ENCODE peak calls at places on chromosomes 11 and 22, in six cellular contexts. L is heart left ventricle, V is upper lobe of right lung, C is neural progenitor cell, Z is PC-9, T is left ventricle myocardium inferior. P is an unnamed sample. For H3K4me1 and H3K9me3, the result is how much of the 10 kb centered on the place peaks cover.

GRCh38 chr11:217704-218103 is 10.2 kb downstream of the RIC8A start:
- DNase-seq in C (no peak), T (no peak), L (no peak), Z (no peak), V (no peak), P (no peak)

GRCh38 chr11:71200761-71201160 is 51.6 kb downstream of the SHANK2 start:
- DNase-seq in T (no peak), C (no peak), L (no peak), Z (no peak), V (peak), P (no peak)

GRCh38 chr22:40054486-40054885 is 59.7 kb downstream of the FAM83F start:
- DNase-seq in V (no peak), T (no peak), L (no peak), C (no peak), Z (no peak), P (no peak)

GRCh38 chr11:109772846-109773400 is 320.3 kb upstream of the ZC3H12C start:
- DNase-seq in L (no peak), T (no peak), C (no peak), Z (no peak), V (no peak), P (no peak)

GRCh38 chr11:4095509-4096230 is 1.1 kb downstream of the RRM1 start:
- DNase-seq in Z (no peak), V (no peak), T (no peak), L (no peak), C (no peak), P (peak)

GRCh38 chr22:45083659-45084305 is 74.0 kb upstream of the PHF21B start:
- DNase-seq in V (no peak), T (no peak), C (no peak), L (no peak), Z (peak), P (no peak)

GRCh38 chr22:19448739-19449421 is 1.4 kb upstream of the C22orf39 start:
- DNase-seq in L (no peak), C (peak), Z (no peak), T (no peak), V (no peak), P (no peak)

GRCh38 chr11:95485115-95485900 is 254.3 kb upstream of the SESN3 start:
- DNase-seq in V (no peak), Z (no peak), C (no peak), T (no peak), L (no peak), P (no peak)

GRCh38 chr11:96037267-96037990 is 113.5 kb upstream of the MTMR2 start:
- DNase-seq in V (no peak), C (no peak), L (no peak), T (no peak), Z (peak), P (peak)

GRCh38 chr11:116312560-116313340 is 460.0 kb downstream of the BUD13 start:
- DNase-seq in C (peak), Z (peak), T (peak), L (peak), V (peak), P (peak)

GRCh38 chr22:48153726-48154125 is 1391.3 kb downstream of the TBC1D22A start:
- DNase-seq in V (no peak), Z (no peak), T (no peak), C (no peak), L (no peak), P (no peak)

GRCh38 chr11:46508360-46508759 is 85.5 kb downstream of the AMBRA1 start:
- DNase-seq in C (no peak), Z (no peak), V (no peak), T (no peak), L (no peak), P (no peak)
- H3K4me1 ChIP-seq in C (under half), Z (under half), V (under half), T (under half), L (under half), P (under half)

GRCh38 chr11:132555617-132556016 is 976.7 kb downstream of the OPCML start:
- DNase-seq in Z (no peak), V (no peak), C (no peak), L (no peak), T (no peak), P (no peak)
- H3K9me3 ChIP-seq in Z (under half), V (under half), C (under half), L (under half), T (under half), P (under half)

GRCh38 chr22:46103664-46104063 is 46.7 kb upstream of the PPARA start:
- DNase-seq in Z (no peak), T (no peak), V (no peak), C (no peak), L (no peak), P (no peak)
- H3K4me1 ChIP-seq in Z (under half), T (half or more), V (half or more), C (under half), L (half or more), P (under half)

GRCh38 chr11:36238881-36239280 is 50.3 kb downstream of the COMMD9 start:
- DNase-seq in L (no peak), T (no peak), Z (no peak), C (no peak), V (no peak), P (no peak)
- H3K9me3 ChIP-seq in L (under half), T (under half), Z (under half), C (under half), V (under half), P (under half)

GRCh38 chr11:9310485-9310884 is 3.9 kb downstream of the TMEM41B start:
- DNase-seq in T (no peak), Z (no peak), C (no peak), V (no peak), L (no peak), P (no peak)

GRCh38 chr11:9313648-9314290 is 624 bp downstream of the TMEM41B start:
- DNase-seq in T (no peak), Z (no peak), V (no peak), L (peak), C (peak), P (peak)

GRCh38 chr11:9316334-9316733 is 1.9 kb upstream of the TMEM41B start:
- DNase-seq in C (no peak), L (no peak), Z (no peak), V (no peak), T (no peak), P (no peak)

GRCh38 chr11:9315078-9315688 is 790 bp upstream of the TMEM41B start:
- DNase-seq in Z (no peak), L (no peak), C (peak), V (no peak), T (no peak), P (no peak)

DNA sequence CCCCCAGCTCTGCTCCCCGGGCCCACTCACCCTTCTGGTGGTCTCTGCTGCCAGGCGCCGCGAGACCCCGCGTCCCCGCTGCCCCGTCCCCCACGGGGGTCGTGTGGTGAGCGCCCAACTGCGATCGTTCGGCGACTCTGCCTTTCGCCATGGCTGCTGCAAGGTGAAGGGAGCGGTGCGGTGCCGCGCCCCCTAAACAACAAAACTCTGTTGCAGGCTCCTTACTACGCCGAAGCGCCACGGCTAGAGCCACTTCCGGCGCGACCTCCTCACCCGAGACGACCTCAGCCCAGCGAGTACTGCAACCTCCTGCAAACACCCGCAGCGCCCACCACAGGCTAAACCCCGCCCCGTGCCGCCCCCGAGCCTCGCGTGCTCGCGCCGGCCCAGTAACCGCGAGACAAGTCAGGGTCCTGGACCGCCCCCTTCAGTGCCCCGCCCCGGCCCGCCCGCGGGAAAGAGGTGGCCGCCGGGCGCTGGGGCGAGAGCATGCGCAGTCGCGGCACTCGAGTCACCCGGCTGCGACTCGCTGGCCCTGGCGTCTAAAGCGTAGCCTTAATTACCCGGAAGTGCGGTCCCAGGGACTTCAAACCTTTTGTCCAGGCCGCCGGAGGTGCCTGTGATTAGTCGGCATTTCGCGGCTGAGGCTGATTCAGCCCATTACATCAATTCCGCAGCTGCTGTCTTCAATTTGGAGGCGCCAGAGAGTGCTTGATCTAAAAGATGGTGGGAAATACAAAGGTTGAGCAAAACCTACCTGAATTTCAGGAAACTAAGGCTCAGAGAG is at the start of gene TMEM41B:
- DNase-seq in L (peak), V (peak), Z (peak), T (peak), C (peak), P (peak)
- H3K4me1 ChIP-seq in L (under half), V (under half), Z (under half), T (under half), C (under half), P (under half)